ENCODE peak calls at places on chromosomes 2 and 18, in five cellular contexts. One of them, this sample, is unnamed.

GRCh38 chr2:39511219-39511785 is 74.2 kb upstream of the MAP4K3 start:
- DNase-seq in adrenal gland: no peak
- DNase-seq in endothelial cell of umbilical vein: no peak
- DNase-seq in IMR-90: no peak
- DNase-seq in A549: no peak
- DNase-seq in this sample: peak

GRCh38 chr18:495017-495416 is 5.5 kb downstream of the COLEC12 start:
- DNase-seq in A549: no peak
- DNase-seq in endothelial cell of umbilical vein: no peak
- DNase-seq in IMR-90: peak
- DNase-seq in adrenal gland: no peak
- DNase-seq in this sample: no peak

GRCh38 chr2:238955648-238956531 is 108.0 kb downstream of the TWIST2 start:
- DNase-seq in adrenal gland: no peak
- DNase-seq in A549: no peak
- DNase-seq in endothelial cell of umbilical vein: peak
- DNase-seq in IMR-90: peak
- DNase-seq in this sample: no peak

GRCh38 chr18:21740474-21740723 is 193 bp upstream of the MIB1 start:
- DNase-seq in adrenal gland: no peak
- DNase-seq in A549: peak
- DNase-seq in endothelial cell of umbilical vein: peak
- DNase-seq in IMR-90: peak
- DNase-seq in this sample: peak

GRCh38 chr2:215499330-215499729 is 63.5 kb upstream of the FN1 start:
- DNase-seq in A549: no peak
- DNase-seq in IMR-90: peak
- DNase-seq in adrenal gland: no peak
- DNase-seq in endothelial cell of umbilical vein: no peak
- DNase-seq in this sample: no peak

GRCh38 chr18:61108706-61109105 is 224.5 kb upstream of the CDH20 start:
- DNase-seq in adrenal gland: no peak
- DNase-seq in endothelial cell of umbilical vein: no peak
- DNase-seq in IMR-90: no peak
- DNase-seq in A549: no peak
- DNase-seq in this sample: no peak

GRCh38 chr18:57976230-57976773 is 67.7 kb upstream of the NEDD4L start:
- DNase-seq in IMR-90: no peak
- DNase-seq in A549: no peak
- DNase-seq in endothelial cell of umbilical vein: no peak
- DNase-seq in adrenal gland: no peak
- DNase-seq in this sample: no peak

GRCh38 chr2:164523026-164523425 is 98.3 kb downstream of the GRB14 start:
- DNase-seq in IMR-90: no peak
- DNase-seq in adrenal gland: no peak
- DNase-seq in A549: no peak
- DNase-seq in endothelial cell of umbilical vein: no peak
- DNase-seq in this sample: no peak

GRCh38 chr2:11850082-11850481 is 103.7 kb downstream of the LPIN1 start:
- DNase-seq in endothelial cell of umbilical vein: no peak
- DNase-seq in adrenal gland: no peak
- DNase-seq in A549: no peak
- DNase-seq in IMR-90: no peak
- DNase-seq in this sample: no peak

GRCh38 chr18:76530846-76531245 is 35.8 kb upstream of the ZNF516 start:
- DNase-seq in endothelial cell of umbilical vein: no peak
- DNase-seq in adrenal gland: no peak
- DNase-seq in IMR-90: no peak
- DNase-seq in A549: no peak
- DNase-seq in this sample: no peak

GRCh38 chr2:240463274-240463865 is 27.9 kb downstream of the GPC1 start:
- DNase-seq in IMR-90: no peak
- DNase-seq in A549: no peak
- DNase-seq in adrenal gland: peak
- DNase-seq in endothelial cell of umbilical vein: no peak
- DNase-seq in this sample: peak

GRCh38 chr2:113217455-113218282 is 43.9 kb downstream of the PSD4 start:
- DNase-seq in IMR-90: no peak
- DNase-seq in adrenal gland: no peak
- DNase-seq in A549: no peak
- DNase-seq in endothelial cell of umbilical vein: peak
- DNase-seq in this sample: peak

GRCh38 chr2:99442837-99443236 is 47.0 kb downstream of the REV1 start:
- DNase-seq in A549: no peak
- DNase-seq in endothelial cell of umbilical vein: peak
- DNase-seq in adrenal gland: no peak
- DNase-seq in IMR-90: peak
- DNase-seq in this sample: no peak

GRCh38 chr2:190209579-190209978 is 110.0 kb downstream of the HIBCH start:
- DNase-seq in endothelial cell of umbilical vein: no peak
- DNase-seq in adrenal gland: no peak
- DNase-seq in A549: no peak
- DNase-seq in IMR-90: no peak
- DNase-seq in this sample: no peak

GRCh38 chr18:45059695-45060094 is 379.0 kb downstream of the SETBP1 start:
- DNase-seq in endothelial cell of umbilical vein: peak
- DNase-seq in A549: peak
- DNase-seq in IMR-90: peak
- DNase-seq in adrenal gland: no peak
- DNase-seq in this sample: no peak

GRCh38 chr2:85732467-85733120 is 21.2 kb upstream of the ATOH8 start:
- DNase-seq in IMR-90: no peak
- DNase-seq in adrenal gland: no peak
- DNase-seq in endothelial cell of umbilical vein: no peak
- DNase-seq in A549: no peak
- DNase-seq in this sample: no peak

GRCh38 chr2:159228006-159228655 is 58.4 kb downstream of the WDSUB1 start:
- DNase-seq in A549: no peak
- DNase-seq in adrenal gland: no peak
- DNase-seq in endothelial cell of umbilical vein: no peak
- DNase-seq in IMR-90: no peak
- DNase-seq in this sample: no peak

DNA sequence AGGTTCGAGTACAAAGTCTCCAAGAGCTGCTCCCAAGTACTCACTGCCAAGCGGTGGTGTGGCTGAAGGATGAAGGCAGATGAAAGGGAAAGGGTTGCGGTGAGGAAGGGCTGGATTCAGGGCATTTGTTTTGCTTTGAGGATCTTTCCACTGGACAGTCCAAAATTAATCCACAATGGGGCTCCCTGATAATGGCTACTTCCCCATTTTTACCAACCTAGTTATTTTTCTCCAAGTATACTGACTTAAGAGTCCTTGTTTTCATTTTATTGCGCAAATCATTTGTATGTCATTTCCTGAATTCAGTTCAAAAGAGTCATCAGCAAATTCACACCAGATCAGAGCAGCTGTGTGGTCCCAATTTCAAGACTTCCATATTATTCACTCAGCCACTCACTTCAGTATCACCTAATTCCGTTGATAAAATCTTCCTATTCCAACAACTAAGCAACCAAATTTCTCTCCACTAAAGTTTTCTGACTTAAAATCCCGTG is 497 bp upstream of the SESTD1 start:
- DNase-seq in adrenal gland: no peak
- DNase-seq in IMR-90: peak
- DNase-seq in A549: no peak
- DNase-seq in endothelial cell of umbilical vein: peak
- DNase-seq in this sample: no peak
- H3K4me3 ChIP-seq in adrenal gland: peak
- H3K4me3 ChIP-seq in IMR-90: peak
- H3K4me3 ChIP-seq in A549: peak
- H3K4me3 ChIP-seq in endothelial cell of umbilical vein: peak
- H3K4me3 ChIP-seq in this sample: peak

GRCh38 chr18:23133860-23134779 is 1.2 kb upstream of the CABLES1 start:
- DNase-seq in A549: peak
- DNase-seq in adrenal gland: no peak
- DNase-seq in IMR-90: no peak
- DNase-seq in endothelial cell of umbilical vein: no peak
- DNase-seq in this sample: peak
- TF ChIP-seq POLR2A in A549: no peak
- TF ChIP-seq POLR2A in adrenal gland: no peak
- TF ChIP-seq POLR2A in IMR-90: no peak
- TF ChIP-seq POLR2A in endothelial cell of umbilical vein: no peak
- TF ChIP-seq POLR2A in this sample: no peak

GRCh38 chr2:120283649-120284048 is 31.0 kb downstream of the RALB start:
- DNase-seq in IMR-90: peak
- DNase-seq in endothelial cell of umbilical vein: no peak
- DNase-seq in A549: no peak
- DNase-seq in adrenal gland: no peak
- DNase-seq in this sample: no peak
- TF ChIP-seq CTCF in IMR-90: peak
- TF ChIP-seq CTCF in endothelial cell of umbilical vein: peak
- TF ChIP-seq CTCF in A549: no peak
- TF ChIP-seq CTCF in adrenal gland: no peak
- TF ChIP-seq CTCF in this sample: no peak

GRCh38 chr2:205683991-205684390 is 1.7 kb downstream of the NRP2 start:
- DNase-seq in adrenal gland: no peak
- DNase-seq in endothelial cell of umbilical vein: no peak
- DNase-seq in IMR-90: no peak
- DNase-seq in A549: no peak
- DNase-seq in this sample: no peak
- H3K4me3 ChIP-seq in adrenal gland: peak
- H3K4me3 ChIP-seq in endothelial cell of umbilical vein: peak
- H3K4me3 ChIP-seq in IMR-90: peak
- H3K4me3 ChIP-seq in A549: peak
- H3K4me3 ChIP-seq in this sample: no peak

DNA sequence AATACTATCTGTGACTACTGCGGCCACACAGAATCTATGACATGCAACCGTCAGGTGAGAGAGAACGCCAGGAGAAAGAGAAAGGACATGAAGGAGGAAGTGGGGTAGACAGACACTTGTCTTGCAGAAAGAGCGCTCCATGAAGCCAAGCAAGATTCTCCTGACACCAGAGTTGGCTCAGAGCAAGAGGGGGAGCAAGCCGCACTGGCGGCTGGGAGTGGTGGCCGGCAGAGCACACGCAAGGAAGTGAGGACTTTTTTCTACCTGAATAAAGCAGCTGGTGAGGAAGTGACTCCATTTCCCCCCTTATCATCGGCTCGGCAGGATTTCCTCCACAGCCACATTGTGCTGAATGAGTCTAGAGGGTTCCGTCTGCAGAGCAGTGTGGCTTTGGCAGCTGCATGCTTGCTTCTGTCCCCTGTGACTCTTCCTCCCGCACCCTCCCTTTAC is 181.5 kb downstream of the BCL2 start:
- DNase-seq in endothelial cell of umbilical vein: peak
- DNase-seq in IMR-90: no peak
- DNase-seq in A549: no peak
- DNase-seq in adrenal gland: no peak
- DNase-seq in this sample: no peak
- TF ChIP-seq POLR2A in endothelial cell of umbilical vein: no peak
- TF ChIP-seq POLR2A in IMR-90: no peak
- TF ChIP-seq POLR2A in A549: no peak
- TF ChIP-seq POLR2A in adrenal gland: no peak
- TF ChIP-seq POLR2A in this sample: no peak

GRCh38 chr2:131674174-131674507 is 146.5 kb downstream of the CCDC74A start:
- DNase-seq in adrenal gland: no peak
- DNase-seq in A549: no peak
- DNase-seq in endothelial cell of umbilical vein: no peak
- DNase-seq in IMR-90: no peak
- DNase-seq in this sample: no peak
- TF ChIP-seq CTCF in adrenal gland: no peak
- TF ChIP-seq CTCF in A549: peak
- TF ChIP-seq CTCF in endothelial cell of umbilical vein: no peak
- TF ChIP-seq CTCF in IMR-90: no peak
- TF ChIP-seq CTCF in this sample: no peak

This sample was measured in thyroid gland.